ENCODE peak calls at places on chromosomes 16 and 17, in six cellular contexts. Q is upper lobe of left lung, M is GM12878, S is A549, C is K562, B is HepG2. A is an unnamed sample.

GRCh38 chr16:9138731-9139501 is 47.5 kb downstream of the HAPSTR1 start:
- ATAC-seq in Q (peak), M (peak), S (peak), C (peak), B (peak), A (peak)

GRCh38 chr17:34370997-34371395 is 8.0 kb upstream of the CCL1 start:
- ATAC-seq in Q (no peak), M (peak), S (no peak), C (no peak), B (no peak), A (no peak)

GRCh38 chr16:86531193-86531550 is 20.8 kb downstream of the FOXF1 start:
- ATAC-seq in Q (peak), M (no peak), S (no peak), C (no peak), B (no peak), A (peak)

GRCh38 chr17:29732613-29733012 is 109.9 kb upstream of the CORO6 start:
- ATAC-seq in Q (no peak), M (no peak), S (peak), C (peak), B (no peak), A (no peak)

GRCh38 chr17:8862213-8863056 is 5.0 kb downstream of the PIK3R6 start:
- ATAC-seq in Q (no peak), M (peak), S (no peak), C (no peak), B (no peak), A (no peak)

GRCh38 chr17:70080541-70081347 is 5.7 kb downstream of the KCNJ16 start:
- ATAC-seq in Q (peak), M (no peak), S (no peak), C (no peak), B (no peak), A (peak)

GRCh38 chr16:69481901-69482341 is 57.5 kb downstream of the CYB5B start:
- ATAC-seq in Q (peak), M (no peak), S (no peak), C (peak), B (peak), A (peak)

GRCh38 chr17:73068322-73069153 is 23.9 kb downstream of the SLC39A11 start:
- ATAC-seq in Q (peak), M (no peak), S (no peak), C (no peak), B (peak), A (no peak)

GRCh38 chr17:41977991-41978390 is 11.4 kb downstream of the CNP start:
- ATAC-seq in Q (no peak), M (no peak), S (no peak), C (no peak), B (no peak), A (no peak)

GRCh38 chr16:67198238-67198734 is 645 bp upstream of the ELMO3 start:
- ATAC-seq in Q (peak), M (peak), S (peak), C (no peak), B (peak), A (peak)

DNA sequence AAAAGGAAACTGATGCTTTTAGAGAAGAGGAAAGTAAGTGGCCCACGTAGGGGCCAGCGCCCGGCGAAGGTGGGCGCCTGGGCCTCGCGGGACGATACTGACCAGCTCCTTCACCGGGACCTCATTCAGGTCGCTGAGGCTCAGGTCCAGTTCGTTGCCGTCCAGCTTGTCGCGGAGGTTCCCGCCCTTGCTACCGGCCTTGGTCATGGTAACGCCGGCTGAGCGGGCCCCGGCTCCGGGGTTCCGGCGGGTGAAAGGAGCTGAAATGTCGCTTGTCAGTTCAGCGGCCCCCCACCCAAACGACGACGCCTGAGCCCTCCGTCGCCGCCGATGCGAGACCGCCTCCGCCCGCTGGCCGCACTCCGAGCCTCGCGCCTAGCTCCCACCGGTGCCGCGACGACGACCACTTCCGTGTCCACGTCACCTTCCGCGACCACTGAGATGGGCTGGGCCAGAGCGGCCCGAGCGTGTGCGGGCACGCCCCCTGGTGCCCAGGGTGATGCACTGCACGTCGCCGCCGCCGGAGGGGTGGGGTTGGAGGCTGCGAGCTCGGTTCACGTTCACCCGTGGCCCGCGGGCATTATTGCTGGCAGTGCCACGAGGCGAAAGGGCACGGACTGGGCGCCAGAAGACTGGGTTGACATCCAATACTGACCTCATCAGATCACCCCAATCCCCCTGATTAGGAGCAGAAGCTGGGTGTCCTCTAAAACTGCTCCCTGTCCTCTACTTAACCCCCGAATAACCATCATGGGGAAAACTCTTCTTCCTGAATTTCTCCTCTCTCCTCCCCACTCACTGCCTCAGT is at the start of gene LRRC59:
- ATAC-seq in Q (peak), M (peak), S (peak), C (peak), B (peak), A (peak)
- TF ChIP-seq EP300 in Q (no peak), M (no peak), S (no peak), C (peak), B (peak), A (no peak)

DNA sequence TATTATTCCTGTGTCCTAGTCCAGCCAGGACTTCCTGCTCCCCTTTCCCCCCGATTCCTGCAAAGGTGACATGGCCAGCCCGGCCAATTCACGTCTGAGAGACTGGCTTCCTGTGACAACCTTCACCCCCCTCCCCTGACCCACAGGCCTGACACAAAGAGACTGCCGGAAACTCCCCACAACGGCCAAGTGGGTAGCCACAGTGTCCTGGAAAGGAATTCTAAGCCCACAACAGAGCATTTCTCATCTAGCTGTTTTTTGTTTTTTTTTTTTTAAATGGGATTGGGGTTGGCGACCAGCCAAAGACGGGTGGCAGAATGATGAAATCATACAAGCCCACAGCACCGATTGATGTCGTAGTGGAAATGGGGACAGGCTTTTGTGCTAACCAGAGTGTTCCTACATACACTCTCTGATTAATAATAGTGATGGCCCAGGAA is 2.8 kb upstream of the XAF1 start:
- ATAC-seq in Q (peak), M (peak), S (no peak), C (peak), B (no peak), A (peak)
- H3K4me3 ChIP-seq in Q (no peak), M (no peak), S (no peak), C (no peak), B (no peak), A (no peak)

DNA sequence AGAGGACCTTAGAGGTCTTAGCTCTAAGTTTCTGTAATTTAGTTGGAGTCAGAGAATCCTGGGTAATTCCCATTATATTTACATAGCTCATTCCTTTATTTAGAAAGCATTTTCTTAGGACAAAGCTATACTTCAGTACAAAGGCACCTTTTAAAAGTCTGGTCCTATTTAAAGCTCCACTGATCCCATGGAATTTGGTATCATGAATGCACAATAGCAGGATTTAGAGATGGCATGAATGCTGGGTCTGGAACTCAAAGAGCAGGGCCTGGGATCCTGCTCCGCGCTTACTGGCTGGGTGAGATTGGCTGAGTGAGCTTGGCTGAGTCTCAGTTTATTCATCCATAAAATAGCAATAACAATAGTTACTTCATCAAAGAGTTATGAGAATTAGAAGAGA is 4.8 kb downstream of the KRT23 start:
- ATAC-seq in Q (no peak), M (no peak), S (no peak), C (no peak), B (no peak), A (no peak)
- TF ChIP-seq EP300 in Q (no peak), M (no peak), S (no peak), C (no peak), B (no peak), A (no peak)

GRCh38 chr17:62065611-62066468 is 762 bp upstream of the MED13 start:
- ATAC-seq in Q (peak), M (peak), S (peak), C (peak), B (peak), A (peak)
- H3K4me3 ChIP-seq in Q (peak), M (peak), S (peak), C (peak), B (peak), A (peak)

DNA sequence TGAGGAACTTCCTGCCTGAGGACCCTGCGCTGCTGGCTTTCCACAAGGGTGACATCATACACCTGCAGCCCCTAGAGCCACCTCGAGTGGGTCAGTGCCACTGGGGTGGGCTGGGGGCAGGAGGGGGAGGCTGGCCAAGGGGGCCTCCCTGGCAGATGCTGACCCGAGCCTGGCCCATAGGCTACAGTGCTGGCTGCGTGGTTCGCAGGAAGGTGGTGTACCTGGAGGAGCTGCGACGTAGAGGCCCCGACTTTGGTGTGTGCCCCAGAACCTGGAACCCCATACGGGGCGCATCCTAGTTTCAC is 26.7 kb upstream of the ALKBH5 start:
- ATAC-seq in Q (no peak), M (no peak), S (no peak), C (no peak), B (no peak), A (no peak)
- TF ChIP-seq EP300 in Q (no peak), M (no peak), S (no peak), C (no peak), B (no peak), A (no peak)

DNA sequence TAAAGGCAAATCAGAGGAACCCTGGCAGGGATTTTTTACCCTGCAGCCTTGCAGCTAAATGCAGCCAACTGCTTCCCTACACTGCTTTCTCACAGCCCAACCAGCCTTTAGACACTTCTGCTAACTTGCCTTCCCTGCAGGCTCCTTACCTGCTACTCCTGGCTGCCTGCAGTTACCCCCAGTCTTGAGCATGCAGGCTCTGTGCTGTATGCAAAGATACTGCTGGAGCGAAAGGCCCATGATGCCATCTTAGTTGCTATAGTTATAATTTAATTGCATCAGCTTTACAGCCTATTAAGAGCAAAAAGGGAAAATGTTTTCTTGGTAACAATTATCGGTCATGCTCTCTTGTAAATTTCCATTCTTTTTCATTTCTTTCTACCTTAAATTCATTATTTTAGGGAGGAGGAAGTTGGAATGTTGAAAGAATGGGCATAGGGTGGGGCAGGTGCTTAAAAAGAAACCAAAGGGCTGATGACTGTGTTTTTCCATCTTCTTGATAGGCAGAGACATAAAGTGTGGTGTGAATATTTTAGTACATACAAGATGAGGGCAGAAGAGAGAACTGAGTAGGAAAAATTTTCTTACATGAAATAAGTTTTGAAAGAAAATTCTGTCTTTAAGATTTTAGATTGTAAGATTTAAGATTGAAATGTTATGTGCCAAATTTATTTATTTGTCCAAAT is 20.0 kb downstream of the NUP93 start:
- ATAC-seq in Q (no peak), M (no peak), S (no peak), C (no peak), B (no peak), A (no peak)
- H3K4me3 ChIP-seq in Q (no peak), M (no peak), S (no peak), C (no peak), B (no peak), A (no peak)

GRCh38 chr16:78952630-78953029 is 647.9 kb downstream of the MAF start:
- ATAC-seq in Q (no peak), M (no peak), S (no peak), C (no peak), B (no peak), A (no peak)
- TF ChIP-seq EP300 in Q (no peak), M (no peak), S (no peak), C (no peak), B (no peak), A (no peak)

DNA sequence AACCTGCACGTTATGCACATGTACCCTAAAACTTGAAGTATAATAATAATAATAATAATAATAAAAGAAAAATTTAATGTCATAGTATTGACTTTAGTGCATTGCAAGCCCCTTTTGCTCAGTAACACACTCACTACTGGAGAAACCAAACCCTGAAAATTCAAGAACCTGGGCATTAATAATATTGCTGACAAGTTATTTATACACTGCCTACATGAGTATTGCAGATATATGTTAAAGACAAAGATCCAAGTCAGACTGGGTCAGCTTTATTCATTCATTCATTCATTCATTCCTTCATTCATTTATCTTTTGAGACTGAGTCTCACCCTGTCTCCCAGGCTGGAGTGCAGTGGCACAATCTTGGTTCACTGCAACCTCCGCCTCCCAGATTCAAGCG is 1711.2 kb downstream of the TP53TG3F start:
- ATAC-seq in Q (no peak), M (no peak), S (no peak), C (no peak), B (no peak), A (no peak)
- H3K4me3 ChIP-seq in Q (no peak), M (no peak), S (no peak), C (no peak), B (no peak), A (no peak)

DNA sequence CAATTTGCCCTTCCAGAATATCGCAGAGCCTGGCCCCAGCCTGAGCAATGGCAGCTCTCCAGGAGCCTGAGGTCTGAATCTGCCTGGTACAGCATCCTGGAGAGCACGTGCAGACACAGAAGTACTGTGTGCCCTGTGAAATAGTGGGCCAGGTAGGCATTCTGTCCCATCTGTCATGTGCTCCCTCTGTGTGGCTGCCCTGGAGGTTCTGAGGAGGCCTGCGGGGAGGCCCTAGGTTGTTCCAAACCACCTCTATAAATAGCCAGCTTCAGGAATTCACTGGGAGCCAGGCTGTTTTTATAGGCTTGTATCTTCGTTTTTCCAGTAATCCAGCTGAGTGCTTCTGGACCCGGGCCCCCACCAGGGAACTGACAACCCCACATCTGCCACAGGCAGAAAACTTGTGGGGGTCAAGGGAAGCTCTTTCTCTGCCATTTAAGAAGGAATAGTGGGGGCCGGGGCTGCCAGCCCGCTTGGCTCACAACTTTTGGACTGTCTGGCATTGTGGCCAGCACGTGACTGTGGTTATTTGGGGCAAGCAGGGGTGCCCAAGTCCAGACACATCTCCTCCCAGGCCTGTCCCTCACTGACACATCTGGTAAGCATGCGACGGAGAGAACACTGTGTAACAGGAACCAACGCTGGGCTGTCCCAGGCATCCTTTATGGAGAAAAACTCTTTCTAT is 356.3 kb upstream of the TNRC6C start:
- ATAC-seq in Q (peak), M (no peak), S (peak), C (no peak), B (no peak), A (peak)
- TF ChIP-seq EP300 in Q (peak), M (no peak), S (no peak), C (no peak), B (no peak), A (no peak)

DNA sequence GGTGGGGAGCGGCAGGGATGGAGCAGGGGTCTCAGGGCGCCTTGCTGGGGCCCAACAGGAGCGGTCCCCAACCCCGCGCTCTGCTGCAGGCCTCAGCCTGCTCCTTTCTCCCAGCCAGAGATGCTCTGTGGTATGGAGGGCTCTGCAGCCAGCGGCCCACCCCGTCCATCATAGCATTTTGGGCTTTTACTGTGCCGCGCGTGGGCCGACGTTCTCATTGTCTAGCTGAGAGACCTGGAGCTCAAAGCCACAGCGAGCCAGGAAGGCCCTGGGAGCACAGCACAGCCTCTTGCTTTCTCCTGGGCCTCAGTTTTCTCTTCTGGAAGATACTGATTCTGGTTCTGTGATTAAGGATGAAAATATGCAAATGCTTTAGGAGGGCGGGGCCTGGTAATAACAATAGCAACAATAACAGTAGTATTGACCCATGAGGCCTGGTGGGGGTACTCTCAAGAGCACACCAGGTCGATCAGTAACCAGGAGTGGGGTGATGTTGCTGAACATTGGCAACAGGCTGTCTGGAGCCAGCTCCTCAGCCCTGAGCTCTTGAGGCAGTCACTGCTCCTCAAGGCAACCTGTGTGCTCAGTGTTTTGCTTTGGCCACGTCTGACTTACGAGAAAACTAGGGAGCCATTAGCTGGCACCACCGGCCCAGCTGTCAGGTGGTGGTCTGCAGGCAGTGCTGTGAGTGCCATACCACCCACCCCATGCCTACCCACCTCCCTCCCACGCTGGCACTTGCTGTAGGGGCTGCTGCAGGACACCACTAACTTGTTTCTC is 1.1 kb upstream of the RASD1 start:
- ATAC-seq in Q (no peak), M (no peak), S (no peak), C (peak), B (no peak), A (no peak)
- H3K4me3 ChIP-seq in Q (no peak), M (no peak), S (peak), C (no peak), B (no peak), A (peak)